ENCODE peak calls at places on chromosomes 3 and 15, in seven cellular contexts. E is tibial nerve; L is A549; U is activated CD4-positive, alpha-beta T cell treated with anti-CD3 and anti-CD28 coated beads, Interleukin-2, amount 10 ng/mL, durations not matched to agents 7 days and 5 days; F is GM04503; J is PC-3; I is uterus. X is an unnamed sample.

GRCh38 chr3:146800484-146800883 is 195.3 kb upstream of the PLSCR5 start:
- DNase-seq in E (no peak), L (no peak), U (no peak), F (no peak), J (no peak), I (no peak), X (no peak)

GRCh38 chr3:177905895-177906511 is 630.2 kb upstream of the KCNMB2 start:
- DNase-seq in E (no peak), L (peak; percentile 5), U (no peak), F (peak; percentile 88), J (peak; percentile 45), I (no peak), X (no peak)

GRCh38 chr15:89810837-89811236 is 3.8 kb downstream of the ANPEP start:
- DNase-seq in E (no peak), L (no peak), U (no peak), F (no peak), J (no peak), I (no peak), X (no peak)

GRCh38 chr3:31288641-31289100 is 244.1 kb upstream of the STT3B start:
- DNase-seq in E (peak; percentile 15), L (peak; percentile 91), U (peak; percentile 53), F (no peak), J (peak; percentile 96), I (peak; percentile 28), X (peak; percentile 84)

GRCh38 chr3:71584216-71585061 is 911 bp upstream of the FOXP1 start:
- DNase-seq in E (peak; percentile 49), L (peak; percentile 41), U (peak; percentile 53), F (no peak), J (peak; percentile 36), I (peak; percentile 36), X (peak; percentile 65)

GRCh38 chr15:85771781-85772445 is 22.8 kb downstream of the KLHL25 start:
- DNase-seq in E (peak; percentile 73), L (no peak), U (no peak), F (no peak), J (no peak), I (peak; percentile 79), X (no peak)

GRCh38 chr3:112456147-112456546 is 43.1 kb downstream of the BTLA start:
- DNase-seq in E (no peak), L (no peak), U (no peak), F (no peak), J (no peak), I (no peak), X (no peak)

GRCh38 chr3:13771496-13771895 is 108.4 kb downstream of the WNT7A start:
- DNase-seq in E (no peak), L (no peak), U (no peak), F (no peak), J (no peak), I (no peak), X (no peak)

GRCh38 chr3:3107858-3108257 is 2.3 kb downstream of the IL5RA start:
- DNase-seq in E (no peak), L (no peak), U (no peak), F (no peak), J (no peak), I (no peak), X (no peak)

GRCh38 chr3:14214764-14215163 is 36.1 kb downstream of the LSM3 start:
- DNase-seq in E (no peak), L (no peak), U (no peak), F (no peak), J (no peak), I (no peak), X (no peak)

GRCh38 chr15:31303434-31304073 is 23.1 kb upstream of the KLF13 start:
- DNase-seq in E (no peak), L (no peak), U (peak; percentile 6), F (no peak), J (no peak), I (no peak), X (no peak)

GRCh38 chr3:172132159-172132586 is 92.8 kb downstream of the FNDC3B start:
- DNase-seq in E (no peak), L (no peak), U (no peak), F (no peak), J (no peak), I (no peak), X (no peak)

GRCh38 chr15:84893607-84894006 is 9.1 kb downstream of the SLC28A1 start:
- DNase-seq in E (no peak), L (no peak), U (no peak), F (no peak), J (no peak), I (no peak), X (no peak)

GRCh38 chr15:42282344-42282743 is 9.1 kb upstream of the TMEM87A start:
- DNase-seq in E (no peak), L (no peak), U (no peak), F (no peak), J (no peak), I (no peak), X (no peak)

GRCh38 chr3:148723591-148723990 is 25.9 kb downstream of the AGTR1 start:
- DNase-seq in E (no peak), L (peak; percentile 55), U (no peak), F (peak; percentile 28), J (peak; percentile 29), I (no peak), X (no peak)

GRCh38 chr3:170054204-170054603 is 16.4 kb downstream of the GPR160 start:
- DNase-seq in E (no peak), L (peak; percentile 23), U (peak; percentile 31), F (no peak), J (peak; percentile 46), I (no peak), X (peak; percentile 38)

GRCh38 chr3:147960791-147961190 is 551.6 kb downstream of the ZIC1 start:
- DNase-seq in E (no peak), L (no peak), U (no peak), F (no peak), J (no peak), I (no peak), X (no peak)

GRCh38 chr3:151037746-151038145 is 47.7 kb upstream of the MED12L start:
- DNase-seq in E (no peak), L (peak; percentile 41), U (no peak), F (peak; percentile 78), J (peak; percentile 75), I (peak; percentile 49), X (no peak)

GRCh38 chr3:62922326-62922725 is 47.1 kb upstream of the CADPS start:
- DNase-seq in E (no peak), L (no peak), U (no peak), F (no peak), J (peak; percentile 3), I (no peak), X (no peak)

GRCh38 chr3:58998476-58999117 is 51.2 kb downstream of the CFAP20DC start:
- DNase-seq in E (no peak), L (peak; percentile 77), U (no peak), F (peak; percentile 82), J (peak; percentile 98), I (no peak), X (no peak)

GRCh38 chr3:25910997-25911396 is 121.1 kb downstream of the OXSM start:
- DNase-seq in E (peak; percentile 13), L (peak; percentile 52), U (peak; percentile 52), F (no peak), J (peak; percentile 44), I (no peak), X (peak; percentile 26)

GRCh38 chr3:182792901-182793662 is at the start of gene ATP11B:
- DNase-seq in E (peak; percentile 44), L (peak; percentile 45), U (peak; percentile 77), F (no peak), J (peak; percentile 62), I (peak; percentile 72), X (peak; percentile 69)

GRCh38 chr3:115885621-115886020 is 262.3 kb downstream of the GAP43 start:
- DNase-seq in E (no peak), L (no peak), U (no peak), F (no peak), J (peak; percentile 5), I (no peak), X (no peak)

GRCh38 chr15:85453144-85453872 is 72.9 kb downstream of the AKAP13 start:
- DNase-seq in E (no peak), L (no peak), U (no peak), F (no peak), J (no peak), I (no peak), X (no peak)

GRCh38 chr3:52319921-52320595 is 3.9 kb downstream of the DNAH1 start:
- DNase-seq in E (no peak), L (no peak), U (no peak), F (no peak), J (no peak), I (no peak), X (no peak)

GRCh38 chr15:92653836-92654524 is 1.6 kb downstream of the FAM174B start:
- DNase-seq in E (no peak), L (peak; percentile 55), U (no peak), F (no peak), J (peak; percentile 69), I (no peak), X (no peak)